ENCODE peak calls at places on chromosomes 5 and 9, in nine cellular contexts. A, U, X, O, I, S, P, L and B are unnamed samples. For H3K4me1, the result is how much of the 10 kb centered on the place peaks cover.

GRCh38 chr5:176381423-176381822 is 7.0 kb downstream of the NOP16 start:
- DNase-seq in U (no peak), I (no peak), O (no peak), P (no peak), A (no peak), L (no peak), S (no peak), X (no peak), B (peak)

GRCh38 chr5:157388148-157388547 is 71.9 kb upstream of the NIPAL4 start:
- DNase-seq in X (no peak), P (no peak), A (no peak), I (no peak), O (no peak), L (no peak), S (no peak), U (peak), B (no peak)

GRCh38 chr5:63125392-63125791 is 546.8 kb downstream of the LRRC70 start:
- DNase-seq in A (no peak), U (no peak), L (no peak), P (no peak), I (no peak), S (no peak), O (no peak), X (no peak), B (no peak)

GRCh38 chr9:5999443-6000104 is 15.8 kb downstream of the RANBP6 start:
- DNase-seq in L (no peak), O (no peak), A (no peak), I (no peak), U (no peak), P (no peak), S (no peak), X (no peak), B (no peak)

GRCh38 chr9:107881625-107882300 is 392.2 kb upstream of the KLF4 start:
- DNase-seq in I (no peak), U (peak), S (no peak), X (no peak), A (no peak), L (no peak), P (no peak), O (no peak), B (no peak)

GRCh38 chr5:57033503-57033902 is 81.6 kb upstream of the MIER3 start:
- DNase-seq in I (no peak), O (no peak), U (no peak), S (no peak), P (no peak), A (no peak), X (no peak), L (no peak), B (no peak)

GRCh38 chr9:127904888-127905728 is 5.7 kb upstream of the ST6GALNAC6 start:
- DNase-seq in P (no peak), U (no peak), X (no peak), O (no peak), L (no peak), I (peak), A (peak), S (peak), B (no peak)

GRCh38 chr9:79382468-79382867 is 189.3 kb upstream of the TLE4 start:
- DNase-seq in A (no peak), I (no peak), P (no peak), U (peak), L (no peak), X (no peak), S (no peak), O (no peak), B (no peak)

GRCh38 chr5:176742246-176743105 is 67.9 kb upstream of the UNC5A start:
- DNase-seq in O (no peak), I (no peak), X (no peak), A (no peak), L (no peak), P (no peak), S (no peak), U (no peak), B (no peak)

GRCh38 chr5:9245071-9245470 is 300.8 kb downstream of the SEMA5A start:
- DNase-seq in I (no peak), S (no peak), A (no peak), P (no peak), U (peak), X (no peak), O (no peak), L (no peak), B (no peak)

GRCh38 chr5:123204224-123204623 is 115.2 kb downstream of the PRDM6 start:
- DNase-seq in L (no peak), X (no peak), A (no peak), I (no peak), O (no peak), P (no peak), U (peak), S (no peak), B (no peak)

GRCh38 chr5:173302546-173303155 is 25.6 kb downstream of the STC2 start:
- DNase-seq in X (peak), L (no peak), S (no peak), I (no peak), U (peak), A (no peak), P (no peak), O (no peak), B (no peak)

GRCh38 chr5:59506285-59506877 is 387.1 kb downstream of the PDE4D start:
- DNase-seq in L (no peak), I (no peak), U (no peak), P (no peak), A (no peak), X (no peak), O (no peak), S (no peak), B (no peak)

GRCh38 chr5:90909091-90909503 is 350.5 kb downstream of the ADGRV1 start:
- DNase-seq in S (no peak), P (no peak), A (no peak), I (no peak), X (no peak), U (peak), O (no peak), L (no peak), B (no peak)

GRCh38 chr5:55900068-55900467 is 48.9 kb downstream of the IL31RA start:
- DNase-seq in X (no peak), I (no peak), U (no peak), L (no peak), P (no peak), O (no peak), S (no peak), A (no peak), B (no peak)

GRCh38 chr5:130037905-130038304 is 133.6 kb downstream of the CHSY3 start:
- DNase-seq in O (no peak), P (no peak), I (no peak), X (no peak), L (no peak), S (no peak), U (no peak), A (no peak), B (no peak)

GRCh38 chr5:153752890-153753289 is 262.4 kb downstream of the GRIA1 start:
- DNase-seq in O (no peak), L (no peak), I (no peak), S (no peak), A (no peak), U (peak), P (no peak), X (no peak), B (no peak)

GRCh38 chr5:153372433-153373167 is 117.9 kb upstream of the GRIA1 start:
- DNase-seq in O (no peak), U (no peak), P (no peak), A (no peak), L (no peak), I (no peak), S (no peak), X (no peak), B (no peak)

GRCh38 chr9:30329441-30329840 is 2055.0 kb upstream of the ACO1 start:
- DNase-seq in X (no peak), P (no peak), L (no peak), A (no peak), O (no peak), U (no peak), I (no peak), S (no peak), B (no peak)

GRCh38 chr9:97980918-97981827 is 2.0 kb upstream of the ANP32B start:
- DNase-seq in U (no peak), X (no peak), P (no peak), A (no peak), S (no peak), I (peak), O (no peak), L (peak), B (peak)

GRCh38 chr9:99054581-99054980 is 50.3 kb upstream of the TGFBR1 start:
- DNase-seq in P (no peak), L (no peak), I (no peak), A (no peak), U (peak), O (no peak), S (no peak), X (no peak), B (no peak)

GRCh38 chr5:122942164-122942914 is 94.2 kb downstream of the PPIC start:
- DNase-seq in U (peak), I (no peak), P (no peak), A (no peak), S (no peak), L (no peak), O (no peak), X (no peak), B (no peak)

GRCh38 chr5:31847354-31847753 is 208.4 kb downstream of the PDZD2 start:
- DNase-seq in X (no peak), L (no peak), O (no peak), I (no peak), U (no peak), S (no peak), A (no peak), P (no peak), B (no peak)

GRCh38 chr9:114388764-114389375 is 1.1 kb upstream of the AKNA start:
- DNase-seq in S (no peak), P (peak), O (no peak), X (no peak), U (no peak), L (no peak), I (no peak), A (no peak), B (no peak)

GRCh38 chr5:159961176-159961689 is 45.0 kb downstream of the ADRA1B start:
- DNase-seq in X (no peak), O (no peak), U (no peak), A (no peak), P (no peak), S (no peak), I (no peak), L (no peak), B (no peak)

GRCh38 chr9:81132318-81132717 is 557.0 kb downstream of the TLE1 start:
- DNase-seq in L (no peak), X (no peak), P (no peak), A (no peak), U (peak), I (no peak), O (no peak), S (no peak), B (no peak)

GRCh38 chr5:54514269-54514668 is 3.3 kb upstream of the SNX18 start:
- DNase-seq in L (no peak), X (no peak), P (no peak), U (no peak), S (no peak), I (no peak), A (no peak), O (no peak), B (no peak)

GRCh38 chr9:36091028-36091953 is 45.2 kb upstream of the GLIPR2 start:
- DNase-seq in O (no peak), U (peak), I (peak), L (no peak), X (no peak), A (no peak), P (no peak), S (no peak), B (no peak)

GRCh38 chr5:848671-849111 is 2.1 kb downstream of the ZDHHC11 start:
- DNase-seq in I (no peak), U (no peak), P (peak), A (no peak), O (no peak), L (peak), X (no peak), S (no peak), B (peak)

GRCh38 chr5:123929055-123929474 is 417.1 kb downstream of the CSNK1G3 start:
- DNase-seq in U (no peak), P (no peak), X (no peak), S (no peak), O (no peak), L (no peak), A (no peak), I (no peak), B (no peak)

GRCh38 chr9:105993051-105993854 is 298.9 kb downstream of the TMEM38B start:
- DNase-seq in X (no peak), L (no peak), S (no peak), I (no peak), A (no peak), O (no peak), U (no peak), P (no peak), B (no peak)

GRCh38 chr5:172611913-172612312 is 29.1 kb upstream of the NEURL1B start:
- DNase-seq in P (no peak), I (no peak), U (no peak), X (no peak), L (no peak), O (no peak), A (no peak), S (no peak), B (no peak)

DNA sequence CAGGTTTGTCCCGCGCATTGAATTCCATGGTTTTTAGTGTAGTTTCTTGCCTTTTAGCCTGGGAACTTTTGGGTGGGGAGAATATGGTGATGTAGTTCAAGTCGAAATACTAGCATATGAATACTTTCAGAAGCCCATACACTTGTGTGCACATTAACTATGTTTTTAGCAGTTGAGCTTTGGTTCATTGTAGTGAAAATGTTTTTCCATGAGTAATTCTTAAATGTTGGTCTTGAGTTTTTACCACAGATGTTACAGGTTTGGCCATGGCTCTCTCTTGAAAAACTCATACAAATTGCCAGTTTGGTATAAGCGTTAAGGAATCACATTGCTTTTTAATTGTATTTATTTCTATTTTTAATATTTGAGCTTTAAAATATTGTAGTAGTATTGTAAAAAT is 45.6 kb downstream of the TRIO start:
- DNase-seq in U (peak), P (no peak), X (no peak), O (no peak), I (no peak), L (no peak), S (no peak), A (no peak), B (no peak)
- H3K4me1 ChIP-seq in U (half or more), P (half or more), X (half or more), O (under half), I (half or more), L (under half), S (under half), A (under half), B (half or more)

GRCh38 chr9:34651876-34652602 is at the start of gene IL11RA:
- DNase-seq in L (peak), I (peak), P (peak), A (no peak), S (no peak), O (peak), X (peak), U (peak), B (peak)
- H3K4me1 ChIP-seq in L (under half), I (under half), P (half or more), A (under half), S (under half), O (under half), X (under half), U (under half), B (half or more)

DNA sequence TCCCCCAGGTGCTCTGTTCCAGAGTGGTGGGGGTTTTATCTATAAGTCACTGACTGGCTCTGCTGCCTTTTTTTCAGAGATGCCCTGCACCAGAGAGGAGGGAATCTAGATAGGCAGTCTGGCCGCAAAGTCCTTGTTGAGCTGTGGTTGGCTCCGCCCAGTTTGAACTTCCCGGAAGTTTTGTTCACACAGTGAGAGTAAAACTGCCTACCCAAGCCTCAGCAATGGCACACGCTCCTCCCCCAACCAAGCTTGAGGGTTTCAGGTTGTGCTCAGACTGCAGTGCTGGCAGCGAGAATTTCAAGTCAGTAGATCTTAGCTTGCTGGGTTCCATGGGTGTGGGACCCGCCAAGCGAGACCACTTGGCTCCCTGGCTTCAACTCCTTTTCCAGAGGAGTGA is 1428.6 kb downstream of the MAT2B start:
- DNase-seq in L (no peak), P (no peak), X (no peak), O (no peak), A (no peak), I (no peak), U (no peak), S (no peak), B (no peak)
- H3K4me1 ChIP-seq in L (under half), P (under half), X (under half), O (under half), A (under half), I (under half), U (under half), S (under half), B (under half)

GRCh38 chr5:35826056-35826455 is 30.6 kb upstream of the IL7R start:
- DNase-seq in L (no peak), I (no peak), U (no peak), O (no peak), X (no peak), S (no peak), P (no peak), A (no peak), B (no peak)
- H3K4me1 ChIP-seq in L (under half), I (under half), U (under half), O (under half), X (under half), S (under half), P (under half), A (half or more), B (under half)

DNA sequence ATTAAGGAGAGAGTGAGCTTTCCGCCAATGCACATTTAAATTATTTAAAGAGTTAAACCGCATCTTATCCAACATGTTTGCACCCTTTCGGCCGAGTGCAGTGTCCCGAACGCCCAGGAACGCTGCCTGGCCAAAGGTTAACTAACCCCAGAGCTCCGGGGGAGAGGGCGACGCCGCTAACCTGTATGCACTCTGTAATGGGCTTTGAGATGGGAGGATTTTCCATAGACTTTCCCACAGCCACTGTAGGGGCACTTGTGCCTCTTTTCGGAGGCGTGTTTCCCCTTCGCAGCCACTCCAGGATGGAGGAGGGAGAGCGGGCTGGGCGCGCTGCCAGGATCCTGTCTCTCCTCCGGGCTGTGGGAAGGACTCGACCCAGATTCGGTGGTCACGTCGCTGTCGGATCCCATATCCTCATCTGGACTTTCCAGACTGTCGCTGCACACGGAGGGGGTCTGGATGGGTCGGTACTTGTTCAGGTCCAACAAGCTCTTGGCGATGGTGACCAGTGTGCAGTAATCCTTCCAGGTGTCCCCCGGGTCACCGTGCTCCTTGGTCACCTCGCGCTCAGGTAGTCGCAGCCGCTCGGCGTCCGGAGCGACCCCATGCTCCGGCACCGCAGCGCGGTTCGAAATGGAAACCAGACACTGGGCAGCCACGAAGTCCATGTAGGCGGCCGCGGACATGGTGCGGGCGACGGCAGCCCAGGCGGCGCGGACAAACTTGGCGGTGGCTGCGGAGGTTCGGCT is 1.6 kb downstream of the KLF9 start:
- DNase-seq in U (peak), O (no peak), I (peak), A (peak), P (peak), S (peak), X (peak), L (peak), B (peak)
- H3K4me1 ChIP-seq in U (under half), O (under half), I (under half), A (under half), P (half or more), S (under half), X (under half), L (under half), B (half or more)

DNA sequence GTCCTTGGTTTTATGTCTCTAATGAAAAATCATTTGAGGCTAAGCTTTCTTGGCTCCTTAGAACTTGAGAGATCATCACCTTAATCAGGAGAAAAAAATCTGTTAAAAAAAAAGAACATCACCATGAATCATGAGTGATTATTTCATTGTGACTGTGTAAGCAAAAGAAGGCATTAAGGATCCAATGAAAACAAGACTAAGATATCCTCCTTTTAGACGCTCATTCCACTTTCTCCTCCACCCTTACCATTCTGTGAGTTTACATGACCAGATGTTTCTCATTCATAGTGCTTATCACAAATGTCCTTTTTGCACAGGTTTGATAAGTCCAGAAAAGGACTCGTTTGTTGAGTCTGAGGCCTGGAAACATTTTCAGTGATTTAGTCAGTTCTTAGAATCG is 140.3 kb upstream of the EGFLAM start:
- DNase-seq in A (no peak), I (no peak), O (no peak), S (no peak), X (no peak), U (peak), L (no peak), P (no peak), B (no peak)
- H3K4me1 ChIP-seq in A (under half), I (under half), O (under half), S (under half), X (under half), U (under half), L (under half), P (under half), B (under half)

DNA sequence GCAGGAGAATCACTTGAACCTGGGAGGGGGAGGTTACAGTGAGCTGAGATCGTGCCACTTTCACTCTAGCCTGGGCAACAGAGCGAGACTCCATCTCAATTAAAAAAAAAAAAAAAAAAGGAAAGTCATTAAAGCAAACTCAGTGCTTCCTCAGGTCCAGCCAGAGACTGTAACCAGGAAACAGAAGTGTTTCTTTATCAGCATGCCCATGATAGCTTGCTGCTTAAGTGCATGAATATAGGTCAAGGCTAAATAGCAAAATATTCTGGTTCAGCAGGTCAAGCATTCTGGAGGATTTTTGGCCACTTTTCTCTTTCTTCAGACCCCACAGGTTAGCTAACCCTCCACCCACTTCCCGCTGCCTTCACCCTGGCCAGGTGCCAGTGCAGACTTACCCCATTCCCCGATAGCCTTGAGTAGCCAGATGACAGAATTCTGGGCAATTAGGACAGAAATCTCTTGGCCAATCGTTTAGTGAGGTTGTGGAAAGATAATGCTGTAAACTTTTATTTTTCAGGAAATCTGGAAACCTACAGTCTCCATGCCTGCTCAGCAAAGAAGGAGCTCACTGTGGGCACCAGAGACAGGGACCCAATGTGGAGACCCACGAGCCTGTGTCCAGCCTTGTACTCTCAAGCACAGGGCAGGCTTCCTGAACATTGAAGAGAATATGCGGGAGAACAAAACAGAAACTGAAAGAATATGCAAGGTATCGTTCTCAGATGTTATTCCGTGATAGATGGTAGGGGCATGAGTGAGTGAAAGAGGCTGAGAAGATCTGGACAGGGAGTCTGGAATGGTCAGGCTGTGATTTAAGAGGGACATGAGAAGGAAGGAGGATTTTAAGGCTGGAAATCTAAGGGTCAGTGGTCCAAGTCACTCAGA is 4.2 kb upstream of the UGT3A2 start:
- DNase-seq in A (no peak), U (no peak), I (no peak), S (no peak), O (no peak), P (peak), L (no peak), X (no peak), B (no peak)
- H3K4me1 ChIP-seq in A (under half), U (under half), I (under half), S (under half), O (under half), P (under half), L (under half), X (under half), B (under half)